ENCODE peak calls at places on chromosomes 3 and 15, in nine cellular contexts. N, Z, G, A, Y, T, J, X and L are unnamed samples.

GRCh38 chr3:29022976-29023375 is 257.9 kb upstream of the RBMS3 start:
- DNase-seq in Y (no peak), X (no peak), N (no peak), T (no peak), J (no peak), A (no peak), Z (no peak), G (no peak), L (no peak)

GRCh38 chr15:90650117-90650955 is 66.8 kb upstream of the BLM start:
- DNase-seq in T (no peak), N (no peak), J (no peak), A (no peak), Y (peak; percentile 22), Z (no peak), X (no peak), G (no peak), L (peak; percentile 26)

GRCh38 chr15:74412159-74412558 is 21.6 kb downstream of the SEMA7A start:
- DNase-seq in G (no peak), Y (no peak), J (no peak), N (no peak), T (no peak), X (no peak), Z (no peak), A (no peak), L (no peak)

GRCh38 chr3:102410616-102411015 is 24.2 kb upstream of the ZPLD1 start:
- DNase-seq in A (no peak), G (no peak), X (no peak), J (no peak), N (no peak), T (no peak), Y (peak; percentile 53), Z (no peak), L (no peak)

GRCh38 chr3:23129062-23129461 is 74.1 kb upstream of the UBE2E2 start:
- DNase-seq in A (no peak), N (no peak), Z (no peak), T (no peak), J (no peak), X (no peak), G (no peak), Y (peak; percentile 5), L (no peak)

GRCh38 chr3:196620228-196620627 is 19.3 kb upstream of the NRROS start:
- DNase-seq in X (no peak), Z (no peak), T (no peak), J (no peak), G (no peak), Y (no peak), A (no peak), N (no peak), L (peak; percentile 33)

GRCh38 chr15:28912422-28912821 is 26.6 kb downstream of the APBA2 start:
- DNase-seq in N (no peak), Y (no peak), T (no peak), J (no peak), G (no peak), A (peak; percentile 71), Z (no peak), X (no peak), L (no peak)

GRCh38 chr3:10416730-10417300 is 88.6 kb downstream of the ATP2B2 start:
- DNase-seq in J (no peak), N (peak; percentile 40), Z (no peak), G (no peak), A (no peak), Y (no peak), X (no peak), T (no peak), L (no peak)

GRCh38 chr3:128559486-128560225 is 66.7 kb upstream of the GATA2 start:
- DNase-seq in X (no peak), A (no peak), G (peak; percentile 69), T (no peak), Y (peak; percentile 71), J (no peak), N (peak; percentile 52), Z (no peak), L (no peak)

GRCh38 chr15:36422631-36423030 is 156.8 kb upstream of the CDIN1 start:
- DNase-seq in Z (no peak), N (no peak), G (no peak), A (no peak), Y (no peak), T (no peak), X (no peak), J (no peak), L (no peak)

GRCh38 chr3:191695131-191695814 is 234.3 kb downstream of the PYDC2 start:
- DNase-seq in G (no peak), T (no peak), X (no peak), A (no peak), N (no peak), Z (no peak), J (no peak), Y (no peak), L (no peak)

GRCh38 chr15:63190993-63191392 is 1.6 kb downstream of the RAB8B start:
- DNase-seq in Y (no peak), J (no peak), G (peak; percentile 17), A (no peak), T (no peak), N (no peak), X (no peak), Z (no peak), L (no peak)

GRCh38 chr3:15017191-15017590 is 47.9 kb downstream of the MRPS25 start:
- DNase-seq in G (no peak), Z (no peak), J (no peak), A (no peak), T (no peak), Y (no peak), N (no peak), X (no peak), L (no peak)

GRCh38 chr3:188349276-188349962 is 195.5 kb downstream of the LPP start:
- DNase-seq in X (peak; percentile 22), J (peak; percentile 44), A (no peak), N (peak; percentile 52), G (no peak), T (peak; percentile 28), Y (peak; percentile 18), Z (no peak), L (peak; percentile 74)

GRCh38 chr15:71683401-71684274 is 126.7 kb upstream of the NR2E3 start:
- DNase-seq in J (no peak), N (no peak), Y (peak; percentile 56), Z (no peak), A (no peak), X (no peak), T (no peak), G (no peak), L (peak; percentile 45)

GRCh38 chr15:70505411-70505919 is 257.9 kb downstream of the UACA start:
- DNase-seq in Y (peak; percentile 95), N (no peak), T (no peak), Z (peak; percentile 72), A (no peak), X (peak; percentile 75), J (no peak), G (peak; percentile 33), L (peak; percentile 95)

GRCh38 chr15:63978511-63979226 is 67.6 kb downstream of the DAPK2 start:
- DNase-seq in J (no peak), T (peak; percentile 23), A (no peak), Z (no peak), Y (no peak), G (no peak), N (no peak), X (no peak), L (peak; percentile 15)

GRCh38 chr3:30631237-30631961 is 25.0 kb downstream of the TGFBR2 start:
- DNase-seq in N (no peak), A (no peak), T (no peak), G (no peak), Y (peak; percentile 51), Z (no peak), X (peak; percentile 81), J (peak; percentile 51), L (peak; percentile 42)

GRCh38 chr3:177194319-177194718 is 3.0 kb downstream of the TBL1XR1 start:
- DNase-seq in J (no peak), Z (no peak), Y (no peak), X (no peak), N (no peak), A (no peak), G (no peak), T (no peak), L (no peak)

GRCh38 chr3:13714251-13714916 is 165.5 kb downstream of the FBLN2 start:
- DNase-seq in X (no peak), A (no peak), N (no peak), G (no peak), J (no peak), Z (peak; percentile 2), Y (no peak), T (no peak), L (no peak)

GRCh38 chr15:65902373-65902772 is 33.1 kb downstream of the RAB11A start:
- DNase-seq in T (no peak), J (peak; percentile 78), X (peak; percentile 65), N (peak; percentile 31), A (no peak), G (no peak), Z (peak; percentile 75), Y (peak; percentile 89), L (no peak)
- TF ChIP-seq EZH2phosphoT487 in T (no peak), J (no peak), X (no peak), N (no peak), A (no peak), G (no peak), Z (no peak), Y (no peak), L (no peak)

GRCh38 chr3:120506828-120507774 is 56.3 kb upstream of the FSTL1 start:
- DNase-seq in T (peak; percentile 50), Z (peak; percentile 52), Y (peak; percentile 84), J (peak; percentile 17), N (peak; percentile 79), G (no peak), X (peak; percentile 13), A (peak; percentile 34), L (peak; percentile 77)
- H2AFZ ChIP-seq in T (peak overlapping the region; percentile 42), Z (no peak overlapping the region), Y (peak overlapping the region; percentile 78), J (no peak overlapping the region), N (no peak overlapping the region), G (peak overlapping the region; percentile 8), X (peak overlapping the region; percentile 33), A (no peak overlapping the region), L (peak overlapping the region; percentile 49)

GRCh38 chr15:75640483-75641175 is 605 bp upstream of the IMP3 start:
- DNase-seq in N (peak; percentile 79), J (peak; percentile 83), X (peak; percentile 54), G (peak; percentile 78), A (peak; percentile 62), Y (peak; percentile 55), T (peak; percentile 33), Z (peak; percentile 56), L (peak; percentile 69)
- TF ChIP-seq EZH2phosphoT487 in N (no peak), J (no peak), X (no peak), G (no peak), A (no peak), Y (no peak), T (no peak), Z (no peak), L (no peak)

DNA sequence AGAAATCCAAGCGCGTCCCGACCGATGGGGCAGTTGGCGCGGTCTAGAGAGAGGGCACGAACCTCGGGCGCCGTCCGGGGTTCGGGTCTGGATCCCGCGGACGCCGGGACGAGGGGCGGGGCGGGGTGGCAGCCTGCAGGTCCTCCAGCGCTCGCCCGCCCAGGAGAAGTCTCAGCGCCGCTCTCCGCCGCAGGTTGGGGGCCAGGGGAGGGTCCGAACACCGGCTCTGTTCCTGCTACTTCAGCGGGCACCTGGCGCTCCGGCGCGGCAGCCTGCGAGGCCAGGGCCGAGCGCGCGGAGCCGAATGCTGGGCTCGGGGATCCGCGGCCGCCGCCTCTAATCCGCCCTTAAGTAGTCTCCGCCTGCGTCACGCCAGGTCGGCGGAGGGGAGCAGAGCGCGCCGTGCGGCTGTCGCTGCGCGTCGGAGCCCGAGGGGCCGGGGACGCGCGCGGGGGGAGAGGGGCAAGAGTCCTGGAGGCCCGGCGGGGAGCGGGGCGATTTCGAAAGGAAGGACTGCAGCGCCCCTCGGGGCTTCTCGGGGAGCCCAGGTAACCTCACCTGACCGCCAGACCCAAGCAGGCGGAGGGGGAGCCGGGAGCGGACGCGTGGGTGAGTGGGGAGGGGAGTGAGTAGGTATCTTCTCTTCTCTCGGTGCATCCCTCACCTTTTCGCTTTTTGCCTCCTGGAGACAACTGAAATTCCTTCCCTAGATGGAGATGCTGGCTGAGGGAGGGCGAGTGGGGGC is at the start of gene GJD2:
- DNase-seq in T (peak; percentile 89), J (no peak), N (peak; percentile 85), G (no peak), X (no peak), Y (no peak), A (peak; percentile 82), Z (peak; percentile 41), L (peak; percentile 19)
- H2AFZ ChIP-seq in T (no peak within 1 kb of the TSS), J (no peak within 1 kb of the TSS), N (peak within 1 kb of the TSS; percentile 98), G (no peak within 1 kb of the TSS), X (no peak within 1 kb of the TSS), Y (no peak within 1 kb of the TSS), A (peak within 1 kb of the TSS; percentile 35), Z (no peak within 1 kb of the TSS), L (no peak within 1 kb of the TSS)